ENCODE peak calls at places on chromosomes 11 and 22, in six cellular contexts. H is left ventricle myocardium superior; Q is lower lobe of right lung; N is NCI-H510A treated with DMSO at 0.1 percent for 48 hours; O is ELF-1; F is CD8-positive, alpha-beta memory T cell. I is an unnamed sample.

GRCh38 chr22:48315415-48316244 is 1512.0 kb downstream of the BRD1 start:
- DNase-seq in N (no peak), Q (no peak), O (no peak), F (no peak), H (no peak), I (no peak)

GRCh38 chr11:46315033-46315738 is 32.1 kb upstream of the DGKZ start:
- DNase-seq in N (no peak), Q (no peak), O (peak), H (peak), F (peak), I (peak)

GRCh38 chr11:114185436-114185835 is 110.8 kb upstream of the NNMT start:
- DNase-seq in Q (no peak), N (no peak), O (no peak), F (no peak), H (no peak), I (no peak)

GRCh38 chr11:58629857-58630256 is 7.4 kb downstream of the CNTF start:
- DNase-seq in Q (no peak), H (no peak), F (no peak), O (peak), N (peak), I (peak)

GRCh38 chr22:23211622-23212021 is 31.3 kb downstream of the BCR start:
- DNase-seq in H (no peak), O (no peak), Q (peak), F (no peak), N (no peak), I (no peak)

GRCh38 chr11:11845551-11845950 is 3.8 kb downstream of the USP47 start:
- DNase-seq in Q (no peak), H (no peak), O (no peak), N (no peak), F (no peak), I (no peak)

GRCh38 chr11:130042093-130042591 is 27.6 kb upstream of the APLP2 start:
- DNase-seq in Q (no peak), N (peak), F (no peak), O (no peak), H (no peak), I (peak)

GRCh38 chr11:69603978-69604524 is 36.9 kb upstream of the CCND1 start:
- DNase-seq in N (no peak), H (no peak), F (no peak), O (no peak), Q (no peak), I (no peak)

GRCh38 chr22:30887861-30888260 is 80.7 kb downstream of the MORC2 start:
- DNase-seq in N (no peak), O (no peak), Q (no peak), H (peak), F (no peak), I (no peak)

GRCh38 chr22:37745548-37746365 is 48.9 kb downstream of the TRIOBP start:
- DNase-seq in Q (peak), F (peak), N (peak), O (peak), H (peak), I (peak)